ENCODE peak calls at places on chromosomes 13 and 19, in four cellular contexts. Y is endothelial cell, D is testis, X is kidney epithelial cell. J is an unnamed sample.

GRCh38 chr13:27168870-27169525 is 2.6 kb downstream of the USP12 start:
- DNase-seq in Y (no peak), D (no peak), X (no peak), J (no peak)

GRCh38 chr19:29964171-29964570 is 22.1 kb downstream of the URI1 start:
- DNase-seq in Y (no peak), D (no peak), X (no peak), J (no peak)

GRCh38 chr13:24618219-24618955 is 61.8 kb upstream of the ATP12A start:
- DNase-seq in Y (no peak), D (no peak), X (no peak), J (no peak)

GRCh38 chr19:38551450-38551813 is 66.3 kb downstream of the MAP4K1 start:
- DNase-seq in Y (no peak), D (no peak), X (no peak), J (no peak)

GRCh38 chr13:73341748-73342147 is 282.9 kb downstream of the KLF5 start:
- DNase-seq in Y (no peak), D (no peak), X (no peak), J (no peak)

GRCh38 chr19:2123682-2124387 is 27.1 kb downstream of the IZUMO4 start:
- DNase-seq in Y (peak), D (no peak), X (no peak), J (no peak)

GRCh38 chr13:33634526-33635111 is 183.3 kb upstream of the RFC3 start:
- DNase-seq in Y (no peak), D (no peak), X (no peak), J (no peak)

GRCh38 chr19:18800636-18801035 is 9.5 kb upstream of the COMP start:
- DNase-seq in Y (no peak), D (no peak), X (no peak), J (no peak)

GRCh38 chr13:80707000-80707983 is 366.4 kb upstream of the SPRY2 start:
- DNase-seq in Y (no peak), D (no peak), X (no peak), J (no peak)

GRCh38 chr19:17090501-17091074 is 15.0 kb downstream of the MYO9B start:
- DNase-seq in Y (no peak), D (no peak), X (no peak), J (no peak)

GRCh38 chr13:106186366-106187030 is 349.0 kb downstream of the EFNB2 start:
- DNase-seq in Y (no peak), D (no peak), X (no peak), J (no peak)

GRCh38 chr19:29965529-29965928 is 23.5 kb downstream of the URI1 start:
- DNase-seq in Y (no peak), D (no peak), X (no peak), J (no peak)

GRCh38 chr19:21569497-21569870 is 64.1 kb downstream of the ZNF429 start:
- DNase-seq in Y (no peak), D (no peak), X (no peak), J (no peak)

GRCh38 chr19:47601180-47601904 is 7.6 kb upstream of the BICRA start:
- DNase-seq in Y (no peak), D (no peak), X (no peak), J (no peak)

GRCh38 chr19:2973229-2973628 is 4.1 kb upstream of the TLE6 start:
- DNase-seq in Y (no peak), D (peak), X (no peak), J (no peak)

GRCh38 chr19:18291590-18292459 is 10.4 kb upstream of the JUND start:
- DNase-seq in Y (peak), D (peak), X (no peak), J (peak)

GRCh38 chr19:29785955-29786589 is 25.7 kb upstream of the CCNE1 start:
- DNase-seq in Y (no peak), D (no peak), X (no peak), J (peak)

GRCh38 chr19:32817913-32818476 is 51.6 kb downstream of the SLC7A9 start:
- DNase-seq in Y (no peak), D (no peak), X (no peak), J (no peak)

GRCh38 chr19:48992571-48993174 is 436 bp downstream of the GYS1 start:
- DNase-seq in Y (peak), D (peak), X (no peak), J (no peak)

GRCh38 chr19:4539697-4540581 is at the start of gene LRG1:
- DNase-seq in Y (no peak), D (no peak), X (no peak), J (no peak)

GRCh38 chr13:108663710-108664109 is 34.3 kb downstream of the MYO16 start:
- DNase-seq in Y (no peak), D (no peak), X (no peak), J (no peak)

GRCh38 chr13:48210178-48210577 is 22.8 kb upstream of the ITM2B start:
- DNase-seq in Y (no peak), D (no peak), X (peak), J (no peak)

GRCh38 chr19:51016798-51017683 is 2.5 kb downstream of the KLK10 start:
- DNase-seq in Y (peak), D (peak), X (no peak), J (peak)

J was measured in HEK293T.